ENCODE peak calls at places on chromosomes 1 and 21, in four cellular contexts. One of them, this sample, is unnamed.

GRCh38 chr1:197787056-197787455 is 11.8 kb upstream of the DENND1B start:
- DNase-seq in NCI-H774: no peak
- DNase-seq in stimulated activated CD8-positive, alpha-beta memory T cell treated with anti-CD3 and anti-CD28 coated beads, Interleukin-4, amount 100 ng/mL, for 1 hour: no peak
- DNase-seq in NCI-H1436: no peak
- DNase-seq in this sample: no peak

GRCh38 chr1:235739124-235739523 is 89.5 kb upstream of the GNG4 start:
- DNase-seq in stimulated activated CD8-positive, alpha-beta memory T cell treated with anti-CD3 and anti-CD28 coated beads, Interleukin-4, amount 100 ng/mL, for 1 hour: no peak
- DNase-seq in NCI-H774: peak
- DNase-seq in NCI-H1436: no peak
- DNase-seq in this sample: no peak

GRCh38 chr1:31224102-31224501 is 15.6 kb downstream of the NKAIN1 start:
- DNase-seq in stimulated activated CD8-positive, alpha-beta memory T cell treated with anti-CD3 and anti-CD28 coated beads, Interleukin-4, amount 100 ng/mL, for 1 hour: no peak
- DNase-seq in NCI-H774: no peak
- DNase-seq in NCI-H1436: no peak
- DNase-seq in this sample: peak

GRCh38 chr1:218494000-218494399 is 148.9 kb downstream of the TGFB2 start:
- DNase-seq in stimulated activated CD8-positive, alpha-beta memory T cell treated with anti-CD3 and anti-CD28 coated beads, Interleukin-4, amount 100 ng/mL, for 1 hour: no peak
- DNase-seq in NCI-H774: no peak
- DNase-seq in NCI-H1436: no peak
- DNase-seq in this sample: peak

GRCh38 chr1:116957646-116958045 is 43.9 kb upstream of the CD101 start:
- DNase-seq in NCI-H774: no peak
- DNase-seq in NCI-H1436: no peak
- DNase-seq in stimulated activated CD8-positive, alpha-beta memory T cell treated with anti-CD3 and anti-CD28 coated beads, Interleukin-4, amount 100 ng/mL, for 1 hour: no peak
- DNase-seq in this sample: no peak

GRCh38 chr21:41932576-41933258 is 21.1 kb downstream of the C2CD2 start:
- DNase-seq in NCI-H1436: no peak
- DNase-seq in NCI-H774: no peak
- DNase-seq in stimulated activated CD8-positive, alpha-beta memory T cell treated with anti-CD3 and anti-CD28 coated beads, Interleukin-4, amount 100 ng/mL, for 1 hour: no peak
- DNase-seq in this sample: no peak

GRCh38 chr1:56120021-56120420 is 459.3 kb downstream of the PLPP3 start:
- DNase-seq in NCI-H774: no peak
- DNase-seq in NCI-H1436: no peak
- DNase-seq in stimulated activated CD8-positive, alpha-beta memory T cell treated with anti-CD3 and anti-CD28 coated beads, Interleukin-4, amount 100 ng/mL, for 1 hour: no peak
- DNase-seq in this sample: no peak

GRCh38 chr1:206909167-206909882 is 12.1 kb downstream of the IL24 start:
- DNase-seq in stimulated activated CD8-positive, alpha-beta memory T cell treated with anti-CD3 and anti-CD28 coated beads, Interleukin-4, amount 100 ng/mL, for 1 hour: no peak
- DNase-seq in NCI-H774: peak
- DNase-seq in NCI-H1436: peak
- DNase-seq in this sample: peak

GRCh38 chr1:225990705-225991464 is 8.3 kb downstream of the SDE2 start:
- DNase-seq in stimulated activated CD8-positive, alpha-beta memory T cell treated with anti-CD3 and anti-CD28 coated beads, Interleukin-4, amount 100 ng/mL, for 1 hour: no peak
- DNase-seq in NCI-H774: no peak
- DNase-seq in NCI-H1436: no peak
- DNase-seq in this sample: no peak

GRCh38 chr1:211515090-211516023 is 23.4 kb upstream of the RD3 start:
- DNase-seq in stimulated activated CD8-positive, alpha-beta memory T cell treated with anti-CD3 and anti-CD28 coated beads, Interleukin-4, amount 100 ng/mL, for 1 hour: peak
- DNase-seq in NCI-H1436: peak
- DNase-seq in NCI-H774: peak
- DNase-seq in this sample: peak

GRCh38 chr1:207752456-207753132 is 740 bp downstream of the CD46 start:
- DNase-seq in NCI-H1436: no peak
- DNase-seq in NCI-H774: peak
- DNase-seq in stimulated activated CD8-positive, alpha-beta memory T cell treated with anti-CD3 and anti-CD28 coated beads, Interleukin-4, amount 100 ng/mL, for 1 hour: no peak
- DNase-seq in this sample: peak

GRCh38 chr1:244365821-244366220 is 85.9 kb downstream of the ADSS2 start:
- DNase-seq in NCI-H774: no peak
- DNase-seq in stimulated activated CD8-positive, alpha-beta memory T cell treated with anti-CD3 and anti-CD28 coated beads, Interleukin-4, amount 100 ng/mL, for 1 hour: no peak
- DNase-seq in NCI-H1436: no peak
- DNase-seq in this sample: no peak

GRCh38 chr1:54519709-54520108 is 28.3 kb upstream of the ACOT11 start:
- DNase-seq in stimulated activated CD8-positive, alpha-beta memory T cell treated with anti-CD3 and anti-CD28 coated beads, Interleukin-4, amount 100 ng/mL, for 1 hour: no peak
- DNase-seq in NCI-H774: no peak
- DNase-seq in NCI-H1436: no peak
- DNase-seq in this sample: no peak

GRCh38 chr21:34967509-34968289 is 81.4 kb downstream of the RUNX1 start:
- DNase-seq in NCI-H1436: no peak
- DNase-seq in NCI-H774: no peak
- DNase-seq in stimulated activated CD8-positive, alpha-beta memory T cell treated with anti-CD3 and anti-CD28 coated beads, Interleukin-4, amount 100 ng/mL, for 1 hour: no peak
- DNase-seq in this sample: no peak

GRCh38 chr1:45205910-45206721 is at the start of gene ZSWIM5:
- DNase-seq in NCI-H774: peak
- DNase-seq in NCI-H1436: peak
- DNase-seq in stimulated activated CD8-positive, alpha-beta memory T cell treated with anti-CD3 and anti-CD28 coated beads, Interleukin-4, amount 100 ng/mL, for 1 hour: peak
- DNase-seq in this sample: peak

GRCh38 chr1:33097762-33098161 is 16.8 kb downstream of the AZIN2 start:
- DNase-seq in NCI-H1436: no peak
- DNase-seq in NCI-H774: no peak
- DNase-seq in stimulated activated CD8-positive, alpha-beta memory T cell treated with anti-CD3 and anti-CD28 coated beads, Interleukin-4, amount 100 ng/mL, for 1 hour: no peak
- DNase-seq in this sample: no peak

GRCh38 chr1:81689531-81689941 is 111.2 kb upstream of the ADGRL2 start:
- DNase-seq in NCI-H774: no peak
- DNase-seq in NCI-H1436: no peak
- DNase-seq in stimulated activated CD8-positive, alpha-beta memory T cell treated with anti-CD3 and anti-CD28 coated beads, Interleukin-4, amount 100 ng/mL, for 1 hour: no peak
- DNase-seq in this sample: no peak

GRCh38 chr1:88549536-88549935 is 134.5 kb upstream of the PKN2 start:
- DNase-seq in NCI-H1436: no peak
- DNase-seq in stimulated activated CD8-positive, alpha-beta memory T cell treated with anti-CD3 and anti-CD28 coated beads, Interleukin-4, amount 100 ng/mL, for 1 hour: no peak
- DNase-seq in NCI-H774: no peak
- DNase-seq in this sample: no peak

GRCh38 chr21:38787461-38788274 is 18.1 kb upstream of the ETS2 start:
- DNase-seq in stimulated activated CD8-positive, alpha-beta memory T cell treated with anti-CD3 and anti-CD28 coated beads, Interleukin-4, amount 100 ng/mL, for 1 hour: no peak
- DNase-seq in NCI-H774: peak
- DNase-seq in NCI-H1436: no peak
- DNase-seq in this sample: peak

GRCh38 chr1:92916899-92917298 is 44.4 kb downstream of the DIPK1A start:
- DNase-seq in stimulated activated CD8-positive, alpha-beta memory T cell treated with anti-CD3 and anti-CD28 coated beads, Interleukin-4, amount 100 ng/mL, for 1 hour: no peak
- DNase-seq in NCI-H1436: no peak
- DNase-seq in NCI-H774: no peak
- DNase-seq in this sample: no peak

GRCh38 chr1:241985787-241986186 is 13.1 kb downstream of the MAP1LC3C start:
- DNase-seq in NCI-H1436: peak
- DNase-seq in NCI-H774: no peak
- DNase-seq in stimulated activated CD8-positive, alpha-beta memory T cell treated with anti-CD3 and anti-CD28 coated beads, Interleukin-4, amount 100 ng/mL, for 1 hour: no peak
- DNase-seq in this sample: peak

GRCh38 chr1:213603087-213603486 is 384.7 kb upstream of the PROX1 start:
- DNase-seq in stimulated activated CD8-positive, alpha-beta memory T cell treated with anti-CD3 and anti-CD28 coated beads, Interleukin-4, amount 100 ng/mL, for 1 hour: no peak
- DNase-seq in NCI-H1436: no peak
- DNase-seq in NCI-H774: no peak
- DNase-seq in this sample: peak

GRCh38 chr21:26115899-26116298 is 54.7 kb downstream of the APP start:
- DNase-seq in stimulated activated CD8-positive, alpha-beta memory T cell treated with anti-CD3 and anti-CD28 coated beads, Interleukin-4, amount 100 ng/mL, for 1 hour: no peak
- DNase-seq in NCI-H774: no peak
- DNase-seq in NCI-H1436: no peak
- DNase-seq in this sample: no peak

GRCh38 chr1:10459185-10459584 is 9.4 kb downstream of the CORT start:
- DNase-seq in NCI-H774: no peak
- DNase-seq in NCI-H1436: no peak
- DNase-seq in stimulated activated CD8-positive, alpha-beta memory T cell treated with anti-CD3 and anti-CD28 coated beads, Interleukin-4, amount 100 ng/mL, for 1 hour: no peak
- DNase-seq in this sample: peak

GRCh38 chr21:45995686-45996179 is 14.2 kb downstream of the COL6A1 start:
- DNase-seq in NCI-H1436: no peak
- DNase-seq in stimulated activated CD8-positive, alpha-beta memory T cell treated with anti-CD3 and anti-CD28 coated beads, Interleukin-4, amount 100 ng/mL, for 1 hour: no peak
- DNase-seq in NCI-H774: no peak
- DNase-seq in this sample: no peak